ENCODE peak calls at places on chromosome 21, in five cellular contexts. Y is ELR; T is pancreas; W is iPS DF 6.9; O is stimulated activated effector memory CD8-positive, alpha-beta T cell treated with anti-CD3 and anti-CD28 coated beads, Interleukin-12 subunit alpha, Interleukin-12 subunit beta, amount 100 ng/mL, for 72 hours. K is an unnamed sample.

GRCh38 chr21:44892536-44893277 is 19.2 kb upstream of the PTTG1IP start:
- DNase-seq in Y (peak), T (no peak), W (no peak), O (peak), K (peak)

GRCh38 chr21:34517491-34518245 is 5.7 kb upstream of the KCNE1 start:
- DNase-seq in Y (peak), T (no peak), W (no peak), O (no peak), K (no peak)

GRCh38 chr21:25360593-25360992 is 246.7 kb downstream of the MRPL39 start:
- DNase-seq in Y (peak), T (no peak), W (no peak), O (no peak), K (no peak)

GRCh38 chr21:33302796-33303195 is 22.0 kb upstream of the IFNAR1 start:
- DNase-seq in Y (peak), T (no peak), W (no peak), O (no peak), K (no peak)

GRCh38 chr21:26388731-26389231 is 184.3 kb downstream of the CYYR1 start:
- DNase-seq in Y (peak), T (no peak), W (no peak), O (no peak), K (no peak)

GRCh38 chr21:42220138-42220701 is 1.3 kb downstream of the ABCG1 start:
- DNase-seq in Y (peak), T (peak), W (no peak), O (peak), K (peak)

GRCh38 chr21:43600642-43601397 is 58.5 kb downstream of the HSF2BP start:
- DNase-seq in Y (peak), T (no peak), W (no peak), O (no peak), K (no peak)

GRCh38 chr21:9837946-9838801 is 683.2 kb upstream of the TPTE start:
- DNase-seq in Y (no peak), T (no peak), W (no peak), O (no peak), K (no peak)

GRCh38 chr21:28903448-28903847 is 89.2 kb downstream of the LTN1 start:
- DNase-seq in Y (no peak), T (no peak), W (no peak), O (no peak), K (no peak)

GRCh38 chr21:28900481-28900880 is 92.2 kb downstream of the LTN1 start:
- DNase-seq in Y (no peak), T (no peak), W (no peak), O (no peak), K (no peak)

GRCh38 chr21:44067011-44067839 is 40.0 kb upstream of the PWP2 start:
- DNase-seq in Y (no peak), T (no peak), W (no peak), O (no peak), K (no peak)

GRCh38 chr21:32383812-32384211 is 9.0 kb downstream of the URB1 start:
- DNase-seq in Y (no peak), T (no peak), W (no peak), O (no peak), K (no peak)

GRCh38 chr21:20519076-20519475 is 479.1 kb upstream of the NCAM2 start:
- DNase-seq in Y (no peak), T (no peak), W (no peak), O (no peak), K (no peak)

GRCh38 chr21:37367301-37367757 is 756 bp downstream of the DYRK1A start:
- DNase-seq in Y (peak), T (no peak), W (no peak), O (peak), K (peak)

GRCh38 chr21:26116456-26117011 is 54.0 kb downstream of the APP start:
- DNase-seq in Y (no peak), T (no peak), W (no peak), O (no peak), K (no peak)

GRCh38 chr21:46454142-46454541 is 4.5 kb upstream of the DIP2A start:
- DNase-seq in Y (no peak), T (no peak), W (no peak), O (no peak), K (no peak)

GRCh38 chr21:38284221-38284620 is 27.4 kb downstream of the KCNJ15 start:
- DNase-seq in Y (no peak), T (no peak), W (no peak), O (no peak), K (no peak)

GRCh38 chr21:44740721-44741120 is 29.3 kb upstream of the TSPEAR start:
- DNase-seq in Y (no peak), T (no peak), W (no peak), O (no peak), K (no peak)

GRCh38 chr21:26881504-26882228 is 36.5 kb upstream of the ADAMTS1 start:
- DNase-seq in Y (peak), T (no peak), W (no peak), O (no peak), K (no peak)

GRCh38 chr21:23740463-23740862 is 1866.8 kb downstream of the MRPL39 start:
- DNase-seq in Y (peak), T (no peak), W (no peak), O (no peak), K (no peak)

GRCh38 chr21:15692711-15693110 is 37.1 kb upstream of the USP25 start:
- DNase-seq in Y (no peak), T (no peak), W (no peak), O (no peak), K (no peak)

GRCh38 chr21:35027558-35028450 is 21.3 kb downstream of the RUNX1 start:
- DNase-seq in Y (no peak), T (no peak), W (no peak), O (no peak), K (no peak)

GRCh38 chr21:37200641-37201480 is 66.3 kb downstream of the VPS26C start:
- DNase-seq in Y (no peak), T (no peak), W (no peak), O (no peak), K (no peak)

GRCh38 chr21:43864806-43865470 is at the start of gene AGPAT3:
- DNase-seq in Y (peak), T (no peak), W (no peak), O (no peak), K (peak)

GRCh38 chr21:44836666-44837471 is 19.0 kb upstream of the SUMO3 start:
- DNase-seq in Y (peak), T (no peak), W (no peak), O (no peak), K (no peak)

GRCh38 chr21:36589352-36589971 is 109.5 kb upstream of the SIM2 start:
- DNase-seq in Y (peak), T (peak), W (peak), O (no peak), K (peak)

GRCh38 chr21:31665397-31665796 is 5.9 kb downstream of the SOD1 start:
- DNase-seq in Y (no peak), T (no peak), W (no peak), O (no peak), K (no peak)

GRCh38 chr21:28421716-28422480 is 570.8 kb downstream of the LTN1 start:
- DNase-seq in Y (peak), T (no peak), W (no peak), O (no peak), K (no peak)

GRCh38 chr21:39077816-39078215 is 105.4 kb downstream of the PSMG1 start:
- DNase-seq in Y (no peak), T (no peak), W (no peak), O (no peak), K (no peak)

GRCh38 chr21:41763996-41764395 is 2.9 kb downstream of the RIPK4 start:
- DNase-seq in Y (no peak), T (no peak), W (no peak), O (no peak), K (no peak)

GRCh38 chr21:28687571-28687970 is 305.1 kb downstream of the LTN1 start:
- DNase-seq in Y (peak), T (no peak), W (no peak), O (no peak), K (no peak)

GRCh38 chr21:10418649-10419048 is 102.7 kb upstream of the TPTE start:
- DNase-seq in Y (no peak), T (no peak), W (no peak), O (no peak), K (peak)

GRCh38 chr21:32806810-32807386 is 35.3 kb upstream of the PAXBP1 start:
- DNase-seq in Y (no peak), T (no peak), W (no peak), O (no peak), K (no peak)

GRCh38 chr21:33022489-33022827 is 3.3 kb upstream of the OLIG2 start:
- DNase-seq in Y (no peak), T (no peak), W (no peak), O (no peak), K (peak)

GRCh38 chr21:36783612-36784383 is 84.9 kb downstream of the SIM2 start:
- DNase-seq in Y (peak), T (no peak), W (no peak), O (no peak), K (no peak)

GRCh38 chr21:35229290-35229689 is 180.2 kb upstream of the RUNX1 start:
- DNase-seq in Y (no peak), T (no peak), W (no peak), O (no peak), K (no peak)

GRCh38 chr21:37958493-37958892 is 42.2 kb upstream of the KCNJ6 start:
- DNase-seq in Y (no peak), T (no peak), W (no peak), O (no peak), K (no peak)

K was measured in GM10248.